ENCODE peak calls at places on chromosomes 16 and 17, in six cellular contexts. R is left ventricle myocardium inferior; H is CD8-positive, alpha-beta T cell; N is PC-3; T is GM23248; J is lung. P is an unnamed sample.

GRCh38 chr16:57349212-57350031 is 9.2 kb upstream of the CCL22 start:
- DNase-seq in R (no peak), H (no peak), N (no peak), T (no peak), J (peak), P (peak)

GRCh38 chr17:78899361-78900260 is 3.4 kb downstream of the CEP295NL start:
- DNase-seq in R (peak), H (no peak), N (no peak), T (peak), J (peak), P (no peak)

GRCh38 chr16:48247311-48247710 is at the start of gene ABCC11:
- DNase-seq in R (no peak), H (no peak), N (no peak), T (no peak), J (no peak), P (no peak)

GRCh38 chr16:30567991-30568638 is 3.4 kb downstream of the ZNF688 start:
- DNase-seq in R (no peak), H (no peak), N (peak), T (peak), J (no peak), P (peak)

GRCh38 chr17:65963179-65963578 is 228.8 kb downstream of the CEP112 start:
- DNase-seq in R (no peak), H (no peak), N (no peak), T (no peak), J (no peak), P (no peak)

GRCh38 chr16:87016636-87017035 is 300.6 kb downstream of the C16orf95 start:
- DNase-seq in R (no peak), H (no peak), N (no peak), T (no peak), J (no peak), P (no peak)

GRCh38 chr17:14813649-14814048 is 451.5 kb downstream of the PMP22 start:
- DNase-seq in R (no peak), H (no peak), N (peak), T (no peak), J (no peak), P (no peak)

GRCh38 chr16:83887088-83887487 is 11.8 kb upstream of the MLYCD start:
- DNase-seq in R (no peak), H (no peak), N (peak), T (peak), J (no peak), P (peak)

GRCh38 chr16:4262303-4262835 is 10.5 kb downstream of the TFAP4 start:
- DNase-seq in R (no peak), H (no peak), N (no peak), T (no peak), J (no peak), P (no peak)

GRCh38 chr17:30376621-30377452 is 1.9 kb upstream of the CPD start:
- DNase-seq in R (peak), H (no peak), N (peak), T (peak), J (peak), P (no peak)

GRCh38 chr17:12620200-12620720 is 45.4 kb upstream of the MYOCD start:
- DNase-seq in R (no peak), H (no peak), N (no peak), T (no peak), J (no peak), P (no peak)

GRCh38 chr17:60435244-60436170 is 13.2 kb downstream of the CHCT1 start:
- DNase-seq in R (peak), H (peak), N (peak), T (peak), J (peak), P (peak)

GRCh38 chr16:61471737-61472136 is 564.5 kb downstream of the CDH8 start:
- DNase-seq in R (no peak), H (no peak), N (no peak), T (no peak), J (no peak), P (no peak)

GRCh38 chr16:56866955-56867830 is 2.2 kb downstream of the SLC12A3 start:
- DNase-seq in R (no peak), H (peak), N (peak), T (peak), J (no peak), P (peak)

DNA sequence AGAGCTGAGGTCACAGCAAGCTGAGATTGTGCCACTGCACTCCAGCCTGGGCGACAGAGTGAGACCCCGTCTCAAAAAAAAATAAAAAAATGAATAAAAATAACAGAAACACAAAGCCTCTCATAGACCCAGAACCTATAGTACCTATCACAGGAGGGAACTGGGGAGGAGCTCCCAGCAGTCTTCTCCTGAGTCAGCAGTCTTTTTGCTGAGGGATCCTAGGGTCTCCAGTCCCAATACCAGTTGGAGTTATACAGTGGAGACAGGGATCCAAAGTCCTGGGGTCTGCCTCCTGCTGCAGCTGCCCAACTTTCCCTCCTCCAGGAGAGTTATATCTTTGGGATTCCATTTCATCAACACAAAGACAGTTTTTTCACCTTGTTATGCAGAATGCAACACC is 3.7 kb upstream of the TMUB2 start:
- DNase-seq in R (no peak), H (no peak), N (no peak), T (no peak), J (no peak), P (no peak)
- H3K27ac ChIP-seq in R (no peak), H (no peak), N (no peak), T (no peak), J (no peak), P (no peak)

GRCh38 chr17:74328487-74328886 is 2.5 kb downstream of the KIF19 start:
- DNase-seq in R (no peak), H (no peak), N (no peak), T (no peak), J (no peak), P (no peak)
- H3K27ac ChIP-seq in R (no peak), H (no peak), N (no peak), T (no peak), J (no peak), P (no peak)

GRCh38 chr16:21326459-21326858 is 48.4 kb upstream of the CRYM start:
- DNase-seq in R (no peak), H (no peak), N (no peak), T (no peak), J (no peak), P (no peak)
- H3K27ac ChIP-seq in R (no peak), H (no peak), N (no peak), T (no peak), J (no peak), P (no peak)

GRCh38 chr17:10793256-10793655 is 10.6 kb downstream of the TMEM238L start:
- DNase-seq in R (no peak), H (no peak), N (no peak), T (no peak), J (no peak), P (no peak)
- H3K27ac ChIP-seq in R (no peak), H (no peak), N (no peak), T (no peak), J (no peak), P (no peak)

GRCh38 chr16:1771072-1771863 is at the start of gene NME3:
- DNase-seq in R (peak), H (peak), N (peak), T (peak), J (peak), P (peak)

GRCh38 chr16:1768061-1768766 is 3.1 kb downstream of the NME3 start:
- DNase-seq in R (no peak), H (no peak), N (no peak), T (no peak), J (no peak), P (no peak)

GRCh38 chr16:1768767-1769401 is 2.5 kb downstream of the NME3 start:
- DNase-seq in R (no peak), H (no peak), N (no peak), T (no peak), J (no peak), P (no peak)

GRCh38 chr16:1770328-1771071 is 843 bp downstream of the NME3 start:
- DNase-seq in R (peak), H (no peak), N (peak), T (peak), J (peak), P (no peak)

GRCh38 chr16:1769402-1770300 is 1.7 kb downstream of the NME3 start:
- DNase-seq in R (no peak), H (no peak), N (no peak), T (no peak), J (no peak), P (no peak)
- H3K27ac ChIP-seq in R (peak), H (no peak), N (no peak), T (peak), J (no peak), P (no peak)

GRCh38 chr17:67974598-67975066 is 21.6 kb downstream of the C17orf58 start:
- DNase-seq in R (no peak), H (no peak), N (no peak), T (no peak), J (no peak), P (no peak)

GRCh38 chr17:67970783-67971182 is 25.5 kb downstream of the C17orf58 start:
- DNase-seq in R (no peak), H (no peak), N (no peak), T (no peak), J (no peak), P (no peak)

DNA sequence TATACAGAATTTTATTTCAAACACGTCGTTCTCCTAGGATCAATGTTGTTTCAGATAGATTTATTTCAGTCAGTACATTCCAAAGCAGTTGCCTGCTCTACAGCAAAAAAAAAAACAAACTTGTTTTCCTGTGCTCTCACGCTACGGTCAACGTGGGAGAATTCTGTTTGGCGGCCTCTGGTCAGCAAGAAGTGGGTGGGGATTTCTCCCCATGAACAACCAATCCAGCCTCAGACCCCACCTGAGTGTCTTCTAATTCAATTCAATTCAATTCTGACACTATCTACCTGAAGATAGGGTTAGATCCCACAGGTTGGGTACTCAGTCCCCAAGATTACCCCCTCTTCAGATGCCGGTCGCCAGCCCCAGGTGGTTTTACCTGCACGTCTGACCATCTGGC is 22.1 kb downstream of the C17orf58 start:
- DNase-seq in R (no peak), H (no peak), N (no peak), T (no peak), J (no peak), P (no peak)
- H3K27ac ChIP-seq in R (no peak), H (no peak), N (no peak), T (no peak), J (no peak), P (no peak)